ENCODE peak calls at places on chromosome 11, in four cellular contexts. E is keratinocyte, D is frontal cortex, H is EL. A is an unnamed sample.
A peak's percentile ranks its signal among the peaks of the same experiment; 100 is the strongest.

GRCh38 chr11:12900496-12900895 is 108.6 kb upstream of the RASSF10 start:
- DNase-seq in E (peak; percentile 92), D (no peak), H (peak; percentile 98), A (peak; percentile 50)

GRCh38 chr11:11461473-11461872 is 108.4 kb upstream of the CSNK2A3 start:
- DNase-seq in E (no peak), D (no peak), H (no peak), A (no peak)

GRCh38 chr11:126544311-126545056 is 189.0 kb downstream of the ST3GAL4 start:
- DNase-seq in E (no peak), D (peak; percentile 17), H (no peak), A (peak; percentile 34)

GRCh38 chr11:105767945-105768344 is 158.1 kb downstream of the GRIA4 start:
- DNase-seq in E (no peak), D (no peak), H (no peak), A (no peak)

GRCh38 chr11:46106530-46107407 is 14.5 kb downstream of the PHF21A start:
- DNase-seq in E (no peak), D (no peak), H (no peak), A (no peak)

GRCh38 chr11:120130991-120131760 is 6.7 kb downstream of the TRIM29 start:
- DNase-seq in E (no peak), D (no peak), H (no peak), A (no peak)

GRCh38 chr11:14230407-14230806 is 128.6 kb downstream of the RRAS2 start:
- DNase-seq in E (no peak), D (no peak), H (no peak), A (no peak)

GRCh38 chr11:118651820-118652219 is 27.6 kb downstream of the TREH start:
- DNase-seq in E (no peak), D (no peak), H (no peak), A (no peak)

GRCh38 chr11:105701098-105701497 is 91.2 kb downstream of the GRIA4 start:
- DNase-seq in E (no peak), D (no peak), H (no peak), A (no peak)

GRCh38 chr11:10379022-10379421 is 74.1 kb downstream of the ADM start:
- DNase-seq in E (no peak), D (no peak), H (peak; percentile 56), A (peak; percentile 21)

GRCh38 chr11:67649634-67650540 is 643 bp downstream of the ACY3 start:
- DNase-seq in E (no peak), D (no peak), H (no peak), A (no peak)

GRCh38 chr11:133945087-133945974 is 11.4 kb downstream of the IGSF9B start:
- DNase-seq in E (no peak), D (no peak), H (peak; percentile 29), A (no peak)

GRCh38 chr11:72578051-72578450 is 96.2 kb downstream of the PDE2A start:
- DNase-seq in E (no peak), D (no peak), H (no peak), A (no peak)

GRCh38 chr11:124841765-124842700 is 23.2 kb upstream of the ROBO3 start:
- DNase-seq in E (no peak), D (no peak), H (no peak), A (no peak)

GRCh38 chr11:134468796-134469195 is 56.8 kb upstream of the B3GAT1 start:
- DNase-seq in E (no peak), D (no peak), H (no peak), A (no peak)

GRCh38 chr11:115674831-115675230 is 170.6 kb upstream of the CADM1 start:
- DNase-seq in E (no peak), D (no peak), H (no peak), A (no peak)

GRCh38 chr11:2590131-2590950 is 109.5 kb downstream of the KCNQ1OT1 start:
- DNase-seq in E (no peak), D (peak; percentile 24), H (no peak), A (no peak)

GRCh38 chr11:77198440-77198849 is 70.4 kb downstream of the MYO7A start:
- DNase-seq in E (no peak), D (no peak), H (peak; percentile 17), A (peak; percentile 11)

GRCh38 chr11:70616938-70617674 is 218.8 kb downstream of the CTTN start:
- DNase-seq in E (no peak), D (no peak), H (no peak), A (no peak)

GRCh38 chr11:66008468-66009101 is 3.2 kb upstream of the CST6 start:
- DNase-seq in E (no peak), D (no peak), H (no peak), A (no peak)

GRCh38 chr11:19275496-19275895 is 34.8 kb upstream of the E2F8 start:
- DNase-seq in E (peak; percentile 40), D (no peak), H (peak; percentile 18), A (no peak)

GRCh38 chr11:66840317-66841091 is 2.7 kb upstream of the RCE1 start:
- DNase-seq in E (no peak), D (no peak), H (no peak), A (no peak)